ENCODE peak calls at places on chromosomes 4 and X, in five cellular contexts. M is LoVo, X is T-helper 17 cell, P is A549, B is PC-3. U is an unnamed sample.

GRCh38 chr4:182486895-182487294 is 243.7 kb downstream of the TENM3 start:
- DNase-seq in P (no peak), B (no peak), X (no peak), M (no peak), U (no peak)

GRCh38 chr4:131721883-131722282 is 1427.2 kb upstream of the PCDH10 start:
- DNase-seq in M (no peak), X (no peak), B (no peak), P (no peak), U (no peak)

GRCh38 chrX:128676651-128677050 is 624.4 kb upstream of the ACTRT1 start:
- DNase-seq in X (no peak), B (no peak), P (no peak), M (no peak), U (no peak)

GRCh38 chr4:169615467-169616106 is 3.2 kb upstream of the NEK1 start:
- DNase-seq in P (no peak), M (no peak), B (peak; percentile 13), X (no peak), U (peak; percentile 39)

GRCh38 chrX:134603806-134604700 is 54.2 kb downstream of the PLAC1 start:
- DNase-seq in B (peak; percentile 85), P (peak; percentile 79), X (no peak), M (peak; percentile 18), U (peak; percentile 87)

GRCh38 chr4:157217708-157218107 is 2.8 kb upstream of the GRIA2 start:
- DNase-seq in B (peak; percentile 64), P (peak; percentile 16), X (no peak), M (peak; percentile 18), U (peak; percentile 41)

GRCh38 chrX:140944710-140945109 is 57.7 kb upstream of the SPANXB1 start:
- DNase-seq in M (no peak), X (no peak), P (no peak), B (no peak), U (no peak)

GRCh38 chr4:20813698-20814097 is 113.4 kb downstream of the PACRGL start:
- DNase-seq in X (no peak), M (no peak), P (no peak), B (no peak), U (no peak)

GRCh38 chr4:113434247-113434587 is 327.3 kb downstream of the CAMK2D start:
- DNase-seq in P (no peak), B (no peak), X (no peak), M (peak; percentile 46), U (peak; percentile 54)

GRCh38 chr4:7441201-7441600 is 6.5 kb upstream of the PSAPL1 start:
- DNase-seq in X (no peak), M (no peak), P (no peak), B (no peak), U (no peak)

GRCh38 chr4:152045397-152045780 is 284.6 kb upstream of the GATB start:
- DNase-seq in P (no peak), X (no peak), M (no peak), B (no peak), U (no peak)

GRCh38 chr4:39037491-39037825 is 5.2 kb upstream of the TMEM156 start:
- DNase-seq in B (peak; percentile 33), X (no peak), M (no peak), P (peak; percentile 33), U (peak; percentile 72)

GRCh38 chrX:126065901-126066660 is 100.0 kb downstream of the DCAF12L2 start:
- DNase-seq in X (no peak), P (no peak), M (no peak), B (no peak), U (no peak)

GRCh38 chr4:88674989-88675388 is 22.6 kb downstream of the NAP1L5 start:
- DNase-seq in X (no peak), M (no peak), P (no peak), B (no peak), U (peak; percentile 59)

U was measured in ELR.